ENCODE peak calls at places on chromosomes 6 and 20, in four cellular contexts. D is CD8-positive, alpha-beta memory T cell; A is upper lobe of right lung; O is lower lobe of right lung. J is an unnamed sample.

GRCh38 chr6:148997863-148998262 is 251.0 kb downstream of the UST start:
- DNase-seq in O (no peak), A (no peak), D (no peak), J (no peak)

GRCh38 chr20:38811769-38812168 is 6.3 kb downstream of the PPP1R16B start:
- DNase-seq in A (no peak), O (no peak), D (no peak), J (no peak)

GRCh38 chr6:104771258-104771832 is 88.4 kb downstream of the HACE1 start:
- DNase-seq in A (no peak), D (no peak), O (no peak), J (no peak)

GRCh38 chr6:49557177-49557576 is 6.7 kb downstream of the C6orf141 start:
- DNase-seq in A (no peak), O (no peak), D (no peak), J (no peak)

GRCh38 chr6:156877126-156877863 is 100.1 kb downstream of the ARID1B start:
- DNase-seq in O (no peak), D (no peak), A (no peak), J (no peak)

GRCh38 chr20:16821211-16822089 is 73.3 kb downstream of the OTOR start:
- DNase-seq in D (no peak), A (no peak), O (peak), J (no peak)

GRCh38 chr6:16787128-16787685 is 25.9 kb upstream of the ATXN1 start:
- DNase-seq in D (no peak), O (no peak), A (no peak), J (no peak)

GRCh38 chr20:63955281-63955845 is 853 bp downstream of the UCKL1 start:
- DNase-seq in D (peak), O (peak), A (peak), J (no peak)

GRCh38 chr20:15579703-15580102 is 993.5 kb downstream of the KIF16B start:
- DNase-seq in D (no peak), O (no peak), A (no peak), J (no peak)

GRCh38 chr6:134111062-134111677 is 58.7 kb upstream of the SLC2A12 start:
- DNase-seq in D (peak), O (no peak), A (no peak), J (no peak)

GRCh38 chr6:76416821-76417605 is 344.6 kb upstream of the IMPG1 start:
- DNase-seq in D (no peak), A (no peak), O (no peak), J (no peak)

GRCh38 chr20:44279228-44279627 is 31.8 kb downstream of the FITM2 start:
- DNase-seq in D (no peak), O (no peak), A (no peak), J (no peak)

GRCh38 chr20:44231193-44231592 is 15.9 kb upstream of the GDAP1L1 start:
- DNase-seq in D (no peak), O (no peak), A (no peak), J (no peak)

GRCh38 chr6:14660767-14661166 is 543.2 kb downstream of the CD83 start:
- DNase-seq in D (no peak), A (no peak), O (no peak), J (no peak)

GRCh38 chr6:118663993-118664985 is 12.9 kb upstream of the CEP85L start:
- DNase-seq in O (no peak), D (no peak), A (no peak), J (no peak)

GRCh38 chr6:67683960-67684359 is 951.1 kb upstream of the ADGRB3 start:
- DNase-seq in A (no peak), D (no peak), O (no peak), J (no peak)

GRCh38 chr20:661474-662288 is 8.7 kb upstream of the SRXN1 start:
- DNase-seq in D (no peak), O (no peak), A (no peak), J (no peak)

GRCh38 chr20:44209691-44210421 is 715 bp downstream of the OSER1 start:
- DNase-seq in A (no peak), D (no peak), O (no peak), J (no peak)

GRCh38 chr6:72374864-72375263 is 247.0 kb upstream of the KCNQ5 start:
- DNase-seq in O (no peak), A (no peak), D (no peak), J (no peak)

GRCh38 chr6:144064831-144065668 is 30.3 kb downstream of the SF3B5 start:
- DNase-seq in O (no peak), D (no peak), A (no peak), J (no peak)

GRCh38 chr6:169923468-169924464 is 172.3 kb downstream of the ERMARD start:
- DNase-seq in O (no peak), D (no peak), A (no peak), J (no peak)

GRCh38 chr6:18362058-18362561 is 25.0 kb upstream of the RNF144B start:
- DNase-seq in D (no peak), A (no peak), O (no peak), J (no peak)

GRCh38 chr6:112253842-112254816 is at the start of gene LAMA4:
- DNase-seq in A (peak), D (no peak), O (peak), J (no peak)

DNA sequence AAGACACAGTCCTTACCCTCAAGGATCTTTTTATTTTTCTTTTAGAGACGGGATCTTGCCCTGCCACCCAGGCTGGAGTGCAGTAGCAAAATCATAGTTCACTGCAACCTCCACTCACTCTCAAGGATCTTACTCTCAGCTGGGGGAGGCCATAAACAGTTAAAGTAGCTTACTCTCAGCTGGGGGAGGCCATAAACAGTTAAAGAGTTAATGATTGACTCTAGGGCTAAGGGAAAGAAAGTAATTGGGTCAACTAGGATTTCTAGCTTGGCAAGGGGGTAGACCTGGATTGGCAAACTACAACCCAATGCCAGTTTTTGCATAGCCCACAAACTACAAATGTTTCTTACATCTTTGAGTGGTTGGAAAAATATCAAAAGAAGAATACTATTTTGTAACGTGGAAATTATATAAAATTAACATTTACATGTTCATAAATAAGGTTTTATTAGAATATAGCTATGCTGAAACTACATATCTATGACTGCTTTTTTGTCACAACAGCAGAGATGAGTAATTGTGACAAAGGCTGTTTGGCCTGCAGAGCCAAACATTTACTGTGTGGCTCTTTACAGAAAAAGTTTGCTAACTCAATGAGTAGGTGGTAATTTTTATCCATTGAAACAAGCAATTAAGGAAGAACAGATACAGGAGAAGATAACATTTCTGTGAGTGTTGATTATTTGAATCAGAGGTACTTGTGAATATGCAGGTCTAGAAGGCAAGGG is 46.4 kb downstream of the PTPRA start:
- DNase-seq in O (no peak), D (no peak), A (no peak), J (no peak)
- H3K4me3 ChIP-seq in O (no peak), D (no peak), A (no peak), J (no peak)

GRCh38 chr6:84227044-84227433 is 404 bp downstream of the CEP162 start:
- DNase-seq in O (no peak), D (no peak), A (no peak), J (no peak)
- H3K27ac ChIP-seq in O (peak), D (peak), A (peak), J (peak)

DNA sequence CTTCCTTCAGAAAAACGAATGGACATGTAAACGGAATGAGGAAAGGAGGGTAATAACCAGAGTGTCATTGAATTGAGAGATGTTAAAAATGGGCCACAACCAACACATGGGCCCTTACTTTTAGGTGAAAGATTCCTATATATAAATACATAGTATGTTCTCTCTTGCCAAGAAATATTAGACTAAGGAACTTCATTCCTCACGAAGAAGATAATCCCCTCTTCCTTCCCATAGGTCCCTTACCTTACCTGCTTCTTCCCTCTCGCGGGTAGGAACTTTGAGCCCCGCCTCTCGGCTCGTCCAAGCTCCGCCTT is 295 bp upstream of the TBC1D22B start:
- DNase-seq in O (no peak), A (no peak), D (no peak), J (no peak)
- H3K4me3 ChIP-seq in O (peak), A (peak), D (peak), J (peak)

DNA sequence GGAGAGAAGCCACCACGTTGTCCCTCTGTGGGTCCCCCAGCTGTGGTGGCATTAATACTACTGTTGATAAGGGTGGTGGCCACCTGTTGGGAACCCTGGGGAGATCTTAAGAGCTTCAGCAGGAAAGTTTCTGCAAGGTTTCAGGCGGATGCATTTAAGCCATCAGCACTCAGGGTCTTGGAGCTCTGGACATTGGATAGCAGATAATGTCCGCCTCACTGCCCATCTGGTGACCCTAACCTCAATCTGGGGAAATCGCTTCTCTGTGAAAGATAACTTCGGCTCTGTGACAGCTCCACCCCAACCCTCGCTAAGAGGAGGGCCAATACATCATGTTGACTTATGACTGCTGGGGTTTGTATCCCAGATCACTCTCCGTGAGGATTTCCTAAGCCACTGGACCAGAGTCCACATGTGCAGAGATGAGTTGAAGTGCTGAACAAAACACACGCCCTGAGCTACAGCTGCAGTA is 92.9 kb downstream of the FOXC1 start:
- DNase-seq in A (no peak), O (no peak), D (no peak), J (no peak)
- H3K27ac ChIP-seq in A (no peak), O (no peak), D (no peak), J (peak)

DNA sequence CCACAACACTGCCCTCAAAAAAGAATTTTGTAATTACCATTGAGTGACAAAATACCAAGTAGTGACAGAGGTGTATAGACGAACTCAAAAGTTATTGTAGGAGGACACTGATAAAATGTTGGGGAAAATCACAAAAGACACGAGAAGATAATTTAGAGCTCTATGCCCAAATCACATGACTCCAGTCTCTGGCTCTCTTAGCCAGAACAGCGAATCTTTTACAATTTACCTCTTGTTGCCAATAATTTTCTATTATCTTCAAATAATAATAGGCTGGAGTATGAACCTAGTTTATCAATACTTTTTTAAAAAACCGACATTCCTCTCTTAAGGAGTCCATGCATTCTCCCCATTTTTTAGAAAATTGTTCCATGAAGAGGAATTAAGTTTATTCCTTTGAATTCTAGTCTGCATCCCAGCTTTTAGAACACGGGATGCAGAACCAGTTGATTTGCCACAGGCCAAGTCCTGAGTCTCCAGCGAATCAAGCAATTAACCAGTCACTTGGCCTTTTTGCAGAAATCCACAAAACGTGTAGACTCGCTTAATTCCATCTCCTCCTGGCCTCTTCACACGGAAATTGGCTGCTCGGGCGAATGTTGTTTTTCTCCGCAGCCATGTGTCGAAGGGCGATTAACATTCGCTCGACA is 507 bp upstream of the RIPPLY2 start:
- DNase-seq in D (no peak), O (no peak), A (no peak), J (no peak)
- H3K4me3 ChIP-seq in D (no peak), O (peak), A (peak), J (peak)

GRCh38 chr6:126176266-126176665 is 163.6 kb upstream of the CENPW start:
- DNase-seq in O (no peak), A (no peak), D (no peak), J (no peak)

GRCh38 chr6:126180585-126180984 is 159.3 kb upstream of the CENPW start:
- DNase-seq in A (no peak), O (no peak), D (no peak), J (no peak)

GRCh38 chr6:126182650-126183311 is 157.1 kb upstream of the CENPW start:
- DNase-seq in A (no peak), O (no peak), D (no peak), J (no peak)

GRCh38 chr6:126181890-126182289 is 158.0 kb upstream of the CENPW start:
- DNase-seq in O (no peak), D (no peak), A (no peak), J (no peak)

GRCh38 chr6:126181173-126181741 is 158.7 kb upstream of the CENPW start:
- DNase-seq in D (no peak), A (no peak), O (no peak), J (no peak)
- H3K27ac ChIP-seq in D (no peak), A (no peak), O (no peak), J (no peak)

DNA sequence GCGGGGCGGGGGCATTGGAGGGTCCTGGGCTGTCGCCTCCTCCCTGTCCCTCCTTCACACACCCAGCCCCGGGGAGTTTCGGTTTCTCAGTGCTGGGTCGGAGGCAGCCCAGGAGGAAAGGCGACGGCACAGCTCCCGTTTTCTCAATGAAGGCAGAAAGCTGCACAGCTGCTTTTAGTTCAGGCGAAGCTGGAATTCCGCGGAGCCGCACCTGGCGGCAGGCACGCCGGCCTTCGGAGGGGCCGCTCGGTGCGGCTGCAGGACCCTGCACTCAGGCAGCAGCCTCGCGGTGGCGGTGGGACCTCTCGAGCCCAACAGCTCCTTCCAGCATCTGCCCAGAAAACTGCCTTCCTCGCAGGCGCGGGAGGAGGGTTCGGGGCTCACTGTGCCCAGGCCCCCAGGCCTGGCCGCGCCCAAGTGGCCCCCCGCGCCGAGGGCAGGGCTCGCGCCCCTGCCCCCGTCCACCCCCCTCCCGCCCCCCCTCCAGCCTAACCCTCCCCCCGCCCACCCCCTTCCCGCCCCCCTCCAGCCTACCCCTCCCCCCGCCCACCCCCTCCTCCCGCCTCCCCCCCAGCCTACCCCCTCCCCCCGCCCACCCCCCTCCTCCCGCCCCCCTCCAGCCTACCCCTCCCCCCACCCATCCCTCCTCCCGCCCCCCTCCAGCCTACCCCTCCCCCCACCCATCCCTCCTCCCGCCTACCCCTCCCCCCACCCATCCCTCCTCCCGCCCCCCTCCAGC is 4.8 kb downstream of the FOXQ1 start:
- DNase-seq in D (no peak), A (peak), O (no peak), J (no peak)
- H3K4me3 ChIP-seq in D (no peak), A (peak), O (peak), J (peak)

GRCh38 chr6:1025821-1026220 is 286.1 kb upstream of the FOXQ1 start:
- DNase-seq in O (no peak), D (no peak), A (no peak), J (peak)

GRCh38 chr6:1023229-1023628 is 288.7 kb upstream of the FOXQ1 start:
- DNase-seq in A (no peak), D (no peak), O (no peak), J (peak)

GRCh38 chr6:1022719-1023118 is 289.2 kb upstream of the FOXQ1 start:
- DNase-seq in O (no peak), A (no peak), D (no peak), J (peak)

GRCh38 chr6:1024587-1024986 is 287.3 kb upstream of the FOXQ1 start:
- DNase-seq in D (no peak), A (no peak), O (no peak), J (no peak)

GRCh38 chr6:1024161-1024560 is 287.7 kb upstream of the FOXQ1 start:
- DNase-seq in A (no peak), O (no peak), D (no peak), J (peak)
- H3K27ac ChIP-seq in A (no peak), O (no peak), D (no peak), J (no peak)

GRCh38 chr20:45293041-45294002 is 13.3 kb upstream of the RBPJL start:
- DNase-seq in A (peak), D (peak), O (peak), J (peak)
- H3K4me3 ChIP-seq in A (peak), D (peak), O (peak), J (peak)